ENCODE peak calls at places on chromosome 12, in ten cellular contexts. One of them, this sample, is unnamed.

GRCh38 chr12:29754235-29755189 is 29.2 kb downstream of the TMTC1 start:
- DNase-seq in upper lobe of right lung: no peak
- DNase-seq in GM20000: no peak
- DNase-seq in psoas muscle: no peak
- DNase-seq in RWPE1: no peak
- DNase-seq in astrocyte of the spinal cord: no peak
- DNase-seq in cardiac fibroblast: peak
- DNase-seq in ovary: no peak
- DNase-seq in endothelial cell of umbilical vein: peak
- DNase-seq in A549: no peak
- DNase-seq in this sample: no peak

GRCh38 chr12:93089805-93090569 is 160.9 kb upstream of the EEA1 start:
- DNase-seq in ovary: no peak
- DNase-seq in astrocyte of the spinal cord: peak
- DNase-seq in endothelial cell of umbilical vein: peak
- DNase-seq in cardiac fibroblast: peak
- DNase-seq in A549: peak
- DNase-seq in GM20000: no peak
- DNase-seq in psoas muscle: no peak
- DNase-seq in upper lobe of right lung: no peak
- DNase-seq in RWPE1: peak
- DNase-seq in this sample: no peak

GRCh38 chr12:28869197-28869596 is 279.9 kb upstream of the FAR2 start:
- DNase-seq in ovary: no peak
- DNase-seq in astrocyte of the spinal cord: peak
- DNase-seq in endothelial cell of umbilical vein: peak
- DNase-seq in psoas muscle: no peak
- DNase-seq in cardiac fibroblast: peak
- DNase-seq in A549: no peak
- DNase-seq in RWPE1: no peak
- DNase-seq in upper lobe of right lung: no peak
- DNase-seq in GM20000: no peak
- DNase-seq in this sample: no peak

GRCh38 chr12:104356231-104357115 is 52.9 kb downstream of the EID3 start:
- DNase-seq in GM20000: no peak
- DNase-seq in RWPE1: no peak
- DNase-seq in upper lobe of right lung: peak
- DNase-seq in ovary: no peak
- DNase-seq in psoas muscle: no peak
- DNase-seq in cardiac fibroblast: peak
- DNase-seq in A549: no peak
- DNase-seq in endothelial cell of umbilical vein: no peak
- DNase-seq in astrocyte of the spinal cord: no peak
- DNase-seq in this sample: no peak

GRCh38 chr12:28242888-28243633 is 52.8 kb downstream of the CCDC91 start:
- DNase-seq in RWPE1: no peak
- DNase-seq in upper lobe of right lung: no peak
- DNase-seq in psoas muscle: no peak
- DNase-seq in cardiac fibroblast: peak
- DNase-seq in A549: no peak
- DNase-seq in astrocyte of the spinal cord: peak
- DNase-seq in ovary: no peak
- DNase-seq in endothelial cell of umbilical vein: peak
- DNase-seq in GM20000: no peak
- DNase-seq in this sample: no peak

GRCh38 chr12:44573723-44574122 is 302.4 kb downstream of the NELL2 start:
- DNase-seq in GM20000: no peak
- DNase-seq in A549: no peak
- DNase-seq in cardiac fibroblast: no peak
- DNase-seq in upper lobe of right lung: no peak
- DNase-seq in RWPE1: no peak
- DNase-seq in psoas muscle: no peak
- DNase-seq in ovary: no peak
- DNase-seq in astrocyte of the spinal cord: no peak
- DNase-seq in endothelial cell of umbilical vein: no peak
- DNase-seq in this sample: no peak

GRCh38 chr12:111434680-111435338 is 29.1 kb downstream of the SH2B3 start:
- DNase-seq in cardiac fibroblast: peak
- DNase-seq in A549: no peak
- DNase-seq in psoas muscle: peak
- DNase-seq in endothelial cell of umbilical vein: peak
- DNase-seq in GM20000: peak
- DNase-seq in ovary: peak
- DNase-seq in RWPE1: no peak
- DNase-seq in astrocyte of the spinal cord: peak
- DNase-seq in upper lobe of right lung: no peak
- DNase-seq in this sample: no peak

GRCh38 chr12:49200882-49201594 is 12.2 kb upstream of the TUBA1A start:
- DNase-seq in upper lobe of right lung: no peak
- DNase-seq in psoas muscle: no peak
- DNase-seq in ovary: no peak
- DNase-seq in RWPE1: peak
- DNase-seq in GM20000: peak
- DNase-seq in astrocyte of the spinal cord: peak
- DNase-seq in A549: peak
- DNase-seq in endothelial cell of umbilical vein: peak
- DNase-seq in cardiac fibroblast: peak
- DNase-seq in this sample: no peak

GRCh38 chr12:121467638-121468403 is 67.9 kb downstream of the RNF34 start:
- DNase-seq in cardiac fibroblast: peak
- DNase-seq in ovary: peak
- DNase-seq in GM20000: no peak
- DNase-seq in RWPE1: no peak
- DNase-seq in A549: peak
- DNase-seq in upper lobe of right lung: peak
- DNase-seq in psoas muscle: no peak
- DNase-seq in endothelial cell of umbilical vein: peak
- DNase-seq in astrocyte of the spinal cord: peak
- DNase-seq in this sample: no peak

GRCh38 chr12:13181375-13182070 is 15.0 kb upstream of the EMP1 start:
- DNase-seq in upper lobe of right lung: no peak
- DNase-seq in astrocyte of the spinal cord: no peak
- DNase-seq in A549: no peak
- DNase-seq in endothelial cell of umbilical vein: no peak
- DNase-seq in ovary: no peak
- DNase-seq in psoas muscle: no peak
- DNase-seq in RWPE1: no peak
- DNase-seq in GM20000: no peak
- DNase-seq in cardiac fibroblast: no peak
- DNase-seq in this sample: no peak

GRCh38 chr12:18799561-18799960 is 61.6 kb downstream of the CAPZA3 start:
- DNase-seq in cardiac fibroblast: peak
- DNase-seq in A549: no peak
- DNase-seq in endothelial cell of umbilical vein: peak
- DNase-seq in astrocyte of the spinal cord: peak
- DNase-seq in GM20000: no peak
- DNase-seq in RWPE1: no peak
- DNase-seq in upper lobe of right lung: no peak
- DNase-seq in ovary: no peak
- DNase-seq in psoas muscle: no peak
- DNase-seq in this sample: no peak

GRCh38 chr12:19967001-19967400 is 401.3 kb upstream of the PDE3A start:
- DNase-seq in endothelial cell of umbilical vein: no peak
- DNase-seq in GM20000: no peak
- DNase-seq in ovary: no peak
- DNase-seq in A549: no peak
- DNase-seq in RWPE1: no peak
- DNase-seq in upper lobe of right lung: no peak
- DNase-seq in cardiac fibroblast: no peak
- DNase-seq in psoas muscle: no peak
- DNase-seq in astrocyte of the spinal cord: peak
- DNase-seq in this sample: no peak

GRCh38 chr12:52232916-52233461 is at the start of gene KRT7:
- DNase-seq in ovary: no peak
- DNase-seq in RWPE1: peak
- DNase-seq in astrocyte of the spinal cord: no peak
- DNase-seq in cardiac fibroblast: no peak
- DNase-seq in psoas muscle: no peak
- DNase-seq in A549: peak
- DNase-seq in endothelial cell of umbilical vein: peak
- DNase-seq in upper lobe of right lung: peak
- DNase-seq in GM20000: no peak
- DNase-seq in this sample: no peak

GRCh38 chr12:69824956-69825355 is at the start of gene MYRFL:
- DNase-seq in psoas muscle: no peak
- DNase-seq in astrocyte of the spinal cord: no peak
- DNase-seq in upper lobe of right lung: no peak
- DNase-seq in cardiac fibroblast: no peak
- DNase-seq in ovary: no peak
- DNase-seq in RWPE1: no peak
- DNase-seq in endothelial cell of umbilical vein: no peak
- DNase-seq in A549: no peak
- DNase-seq in GM20000: no peak
- DNase-seq in this sample: no peak

GRCh38 chr12:82627799-82628198 is 58.9 kb upstream of the TMTC2 start:
- DNase-seq in A549: peak
- DNase-seq in endothelial cell of umbilical vein: peak
- DNase-seq in astrocyte of the spinal cord: peak
- DNase-seq in RWPE1: peak
- DNase-seq in ovary: no peak
- DNase-seq in GM20000: peak
- DNase-seq in cardiac fibroblast: peak
- DNase-seq in upper lobe of right lung: no peak
- DNase-seq in psoas muscle: no peak
- DNase-seq in this sample: no peak

DNA sequence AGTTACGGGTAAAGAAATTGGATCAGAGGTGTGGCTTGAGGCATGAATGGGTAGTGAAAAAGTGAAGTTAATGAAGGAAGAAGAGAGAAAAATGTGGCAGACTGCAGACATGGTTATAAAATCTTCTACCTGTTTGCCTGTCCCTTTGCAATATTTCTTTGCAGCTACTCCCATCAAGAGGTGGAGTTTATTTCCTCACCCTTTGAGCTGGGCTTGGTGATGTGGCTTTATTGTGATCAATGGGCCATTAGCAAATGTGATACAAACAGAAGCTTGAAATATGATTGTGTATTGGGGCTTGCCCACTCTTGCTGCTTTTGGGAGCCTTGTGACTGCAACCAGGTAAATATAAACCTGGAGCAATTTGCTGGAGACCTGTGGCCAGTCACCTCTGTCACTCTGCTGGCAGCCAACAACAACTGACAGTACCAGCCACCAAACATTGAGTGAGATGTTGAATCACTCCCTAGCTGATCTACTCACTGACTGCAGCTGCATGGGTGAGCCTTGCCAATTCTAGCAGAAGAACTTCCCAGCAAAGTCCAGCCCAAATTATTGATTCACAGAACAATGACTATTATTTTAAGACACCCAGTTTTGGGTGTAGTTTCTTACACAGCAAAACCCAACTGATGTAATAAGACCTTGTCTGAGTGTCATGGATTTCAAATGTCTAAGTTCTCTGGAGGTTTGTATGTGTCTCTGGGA is 151.0 kb upstream of the ATP2B1 start:
- DNase-seq in psoas muscle: no peak
- DNase-seq in RWPE1: no peak
- DNase-seq in A549: no peak
- DNase-seq in astrocyte of the spinal cord: no peak
- DNase-seq in GM20000: no peak
- DNase-seq in cardiac fibroblast: no peak
- DNase-seq in upper lobe of right lung: no peak
- DNase-seq in endothelial cell of umbilical vein: no peak
- DNase-seq in ovary: no peak
- DNase-seq in this sample: no peak
- TF ChIP-seq CTCF in psoas muscle: no peak
- TF ChIP-seq CTCF in RWPE1: no peak
- TF ChIP-seq CTCF in A549: no peak
- TF ChIP-seq CTCF in astrocyte of the spinal cord: no peak
- TF ChIP-seq CTCF in GM20000: no peak
- TF ChIP-seq CTCF in cardiac fibroblast: no peak
- TF ChIP-seq CTCF in upper lobe of right lung: no peak
- TF ChIP-seq CTCF in endothelial cell of umbilical vein: no peak
- TF ChIP-seq CTCF in ovary: no peak
- TF ChIP-seq CTCF in this sample: no peak

DNA sequence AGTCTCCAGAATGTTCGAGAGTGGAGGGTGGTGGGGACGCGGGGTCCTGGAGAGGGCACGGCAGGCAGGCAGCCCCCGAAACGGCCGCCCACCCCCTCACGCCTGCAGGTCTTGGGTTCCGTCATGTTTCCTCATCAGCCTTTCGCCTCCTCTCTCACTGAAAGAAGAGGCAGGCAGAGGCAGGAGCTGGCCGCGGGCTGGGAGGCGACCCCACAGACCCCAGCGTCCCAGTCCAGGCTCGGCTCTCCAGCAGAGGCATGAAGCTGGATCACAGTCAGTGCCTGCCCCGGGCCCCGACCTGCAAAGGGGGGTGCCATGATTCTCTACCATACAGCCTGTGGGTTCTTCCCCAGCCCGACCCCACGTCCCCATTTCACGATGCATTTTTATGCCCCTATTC is 13.4 kb downstream of the GALNT9 start:
- DNase-seq in cardiac fibroblast: no peak
- DNase-seq in endothelial cell of umbilical vein: no peak
- DNase-seq in RWPE1: no peak
- DNase-seq in A549: no peak
- DNase-seq in astrocyte of the spinal cord: no peak
- DNase-seq in upper lobe of right lung: no peak
- DNase-seq in psoas muscle: peak
- DNase-seq in ovary: no peak
- DNase-seq in GM20000: no peak
- DNase-seq in this sample: no peak
- TF ChIP-seq CTCF in cardiac fibroblast: no peak
- TF ChIP-seq CTCF in endothelial cell of umbilical vein: no peak
- TF ChIP-seq CTCF in RWPE1: no peak
- TF ChIP-seq CTCF in A549: no peak
- TF ChIP-seq CTCF in astrocyte of the spinal cord: no peak
- TF ChIP-seq CTCF in upper lobe of right lung: no peak
- TF ChIP-seq CTCF in psoas muscle: no peak
- TF ChIP-seq CTCF in ovary: no peak
- TF ChIP-seq CTCF in GM20000: no peak
- TF ChIP-seq CTCF in this sample: no peak

GRCh38 chr12:100348657-100349454 is 8.0 kb upstream of the SLC17A8 start:
- DNase-seq in astrocyte of the spinal cord: peak
- DNase-seq in upper lobe of right lung: no peak
- DNase-seq in endothelial cell of umbilical vein: peak
- DNase-seq in GM20000: no peak
- DNase-seq in ovary: no peak
- DNase-seq in psoas muscle: no peak
- DNase-seq in cardiac fibroblast: peak
- DNase-seq in A549: peak
- DNase-seq in RWPE1: peak
- DNase-seq in this sample: no peak
- TF ChIP-seq CTCF in astrocyte of the spinal cord: peak
- TF ChIP-seq CTCF in upper lobe of right lung: peak
- TF ChIP-seq CTCF in endothelial cell of umbilical vein: no peak
- TF ChIP-seq CTCF in GM20000: no peak
- TF ChIP-seq CTCF in ovary: no peak
- TF ChIP-seq CTCF in psoas muscle: peak
- TF ChIP-seq CTCF in cardiac fibroblast: peak
- TF ChIP-seq CTCF in A549: peak
- TF ChIP-seq CTCF in RWPE1: no peak
- TF ChIP-seq CTCF in this sample: no peak

DNA sequence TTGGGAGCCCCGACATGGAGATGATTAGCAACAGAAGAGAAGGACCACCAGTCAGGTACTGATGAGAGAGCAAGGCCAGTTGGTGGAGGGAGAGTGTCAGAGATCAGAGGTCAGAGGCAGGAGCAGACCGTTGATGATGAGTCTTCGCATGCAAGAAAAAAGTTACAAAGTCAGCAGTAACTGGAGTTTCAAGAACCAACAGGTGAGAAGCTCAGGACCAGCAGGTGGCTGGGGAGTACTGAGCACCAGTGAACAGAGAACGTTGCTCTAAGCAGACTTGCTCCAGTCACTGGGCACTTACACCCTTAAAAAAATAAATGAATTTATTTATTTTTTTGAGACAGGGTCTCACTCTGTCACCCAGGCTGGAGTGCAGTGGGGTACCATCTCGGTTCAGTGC is 44.5 kb upstream of the KCNA1 start:
- DNase-seq in psoas muscle: no peak
- DNase-seq in astrocyte of the spinal cord: no peak
- DNase-seq in ovary: no peak
- DNase-seq in endothelial cell of umbilical vein: no peak
- DNase-seq in upper lobe of right lung: no peak
- DNase-seq in RWPE1: no peak
- DNase-seq in GM20000: no peak
- DNase-seq in A549: no peak
- DNase-seq in cardiac fibroblast: no peak
- DNase-seq in this sample: no peak
- TF ChIP-seq CTCF in psoas muscle: no peak
- TF ChIP-seq CTCF in astrocyte of the spinal cord: no peak
- TF ChIP-seq CTCF in ovary: no peak
- TF ChIP-seq CTCF in endothelial cell of umbilical vein: no peak
- TF ChIP-seq CTCF in upper lobe of right lung: no peak
- TF ChIP-seq CTCF in RWPE1: no peak
- TF ChIP-seq CTCF in GM20000: no peak
- TF ChIP-seq CTCF in A549: no peak
- TF ChIP-seq CTCF in cardiac fibroblast: no peak
- TF ChIP-seq CTCF in this sample: no peak

This sample was measured in WERI-Rb-1.